ENCODE peak calls at places on chromosome 6, in six cellular contexts. R, T, U, Z, L and V are unnamed samples.

GRCh38 chr6:165782812-165783211 is 119.8 kb upstream of the PDE10A start:
- ATAC-seq in R (no peak), T (no peak), U (no peak), Z (no peak), L (no peak), V (no peak)

GRCh38 chr6:15841937-15842698 is 179.3 kb upstream of the DTNBP1 start:
- ATAC-seq in R (no peak), T (no peak), U (peak), Z (no peak), L (no peak), V (peak)

GRCh38 chr6:151961809-151962208 is 154.3 kb downstream of the ESR1 start:
- ATAC-seq in R (no peak), T (no peak), U (no peak), Z (no peak), L (no peak), V (no peak)

GRCh38 chr6:36691612-36692011 is 6.0 kb upstream of the RAB44 start:
- ATAC-seq in R (no peak), T (no peak), U (no peak), Z (no peak), L (no peak), V (no peak)

GRCh38 chr6:130796313-130796905 is 30.8 kb upstream of the SMLR1 start:
- ATAC-seq in R (peak), T (no peak), U (no peak), Z (peak), L (no peak), V (no peak)

GRCh38 chr6:57216235-57217101 is 5.6 kb downstream of the RAB23 start:
- ATAC-seq in R (peak), T (peak), U (no peak), Z (peak), L (peak), V (peak)

GRCh38 chr6:99933129-99933528 is 60.9 kb downstream of the MCHR2 start:
- ATAC-seq in R (no peak), T (no peak), U (no peak), Z (no peak), L (no peak), V (no peak)

GRCh38 chr6:140766999-140767398 is 1365.7 kb upstream of the GJE1 start:
- ATAC-seq in R (no peak), T (no peak), U (no peak), Z (no peak), L (no peak), V (no peak)

GRCh38 chr6:115986026-115986425 is 74.7 kb downstream of the FRK start:
- ATAC-seq in R (no peak), T (no peak), U (no peak), Z (no peak), L (no peak), V (no peak)

GRCh38 chr6:90040931-90041330 is 146.7 kb downstream of the GJA10 start:
- ATAC-seq in R (no peak), T (no peak), U (no peak), Z (no peak), L (no peak), V (no peak)

GRCh38 chr6:40293824-40294188 is 293.4 kb downstream of the LRFN2 start:
- ATAC-seq in R (peak), T (no peak), U (no peak), Z (no peak), L (peak), V (no peak)

GRCh38 chr6:7154341-7155139 is 46.8 kb downstream of the RREB1 start:
- ATAC-seq in R (no peak), T (no peak), U (no peak), Z (no peak), L (peak), V (no peak)

GRCh38 chr6:111798281-111798725 is 74.9 kb downstream of the FYN start:
- ATAC-seq in R (peak), T (no peak), U (no peak), Z (no peak), L (no peak), V (no peak)

GRCh38 chr6:39203804-39204495 is 25.3 kb downstream of the KCNK5 start:
- ATAC-seq in R (no peak), T (peak), U (peak), Z (peak), L (no peak), V (no peak)

GRCh38 chr6:149190228-149190831 is 127.2 kb upstream of the TAB2 start:
- ATAC-seq in R (peak), T (peak), U (no peak), Z (no peak), L (peak), V (no peak)

GRCh38 chr6:157845493-157846259 is 22.6 kb downstream of the SNX9 start:
- ATAC-seq in R (no peak), T (no peak), U (no peak), Z (no peak), L (no peak), V (no peak)

GRCh38 chr6:160678744-160679401 is 14.8 kb upstream of the LPA start:
- ATAC-seq in R (peak), T (peak), U (peak), Z (no peak), L (no peak), V (no peak)

GRCh38 chr6:10205892-10206291 is 209.0 kb downstream of the TFAP2A start:
- ATAC-seq in R (no peak), T (no peak), U (no peak), Z (no peak), L (peak), V (no peak)

GRCh38 chr6:11514672-11515071 is 22.9 kb upstream of the TMEM170B start:
- ATAC-seq in R (no peak), T (no peak), U (no peak), Z (no peak), L (peak), V (no peak)

GRCh38 chr6:140669321-140669720 is 1294.9 kb upstream of the CITED2 start:
- ATAC-seq in R (no peak), T (no peak), U (no peak), Z (no peak), L (no peak), V (no peak)

GRCh38 chr6:20458051-20458894 is 56.6 kb downstream of the E2F3 start:
- ATAC-seq in R (no peak), T (peak), U (no peak), Z (no peak), L (no peak), V (no peak)

GRCh38 chr6:139882977-139883728 is 508.7 kb upstream of the CITED2 start:
- ATAC-seq in R (no peak), T (no peak), U (no peak), Z (no peak), L (peak), V (peak)

GRCh38 chr6:149862901-149863595 is 1.1 kb downstream of the LRP11 start:
- ATAC-seq in R (peak), T (peak), U (peak), Z (peak), L (peak), V (peak)

GRCh38 chr6:15462717-15463525 is 199.9 kb downstream of the DTNBP1 start:
- ATAC-seq in R (no peak), T (no peak), U (no peak), Z (no peak), L (no peak), V (peak)

GRCh38 chr6:105320766-105321165 is 82.1 kb downstream of the PREP start:
- ATAC-seq in R (no peak), T (no peak), U (no peak), Z (no peak), L (no peak), V (no peak)

GRCh38 chr6:137722749-137723272 is 144.2 kb upstream of the TNFAIP3 start:
- ATAC-seq in R (peak), T (peak), U (no peak), Z (no peak), L (peak), V (no peak)

GRCh38 chr6:128491643-128492206 is 28.7 kb downstream of the PTPRK start:
- ATAC-seq in R (no peak), T (no peak), U (no peak), Z (no peak), L (peak), V (peak)

GRCh38 chr6:22442826-22443225 is 126.5 kb upstream of the HDGFL1 start:
- ATAC-seq in R (no peak), T (no peak), U (no peak), Z (no peak), L (peak), V (peak)

GRCh38 chr6:160818934-160819333 is 116.9 kb downstream of the PLG start:
- ATAC-seq in R (no peak), T (no peak), U (no peak), Z (no peak), L (no peak), V (no peak)

GRCh38 chr6:127939442-127940066 is 38.7 kb upstream of the THEMIS start:
- ATAC-seq in R (no peak), T (no peak), U (no peak), Z (no peak), L (no peak), V (no peak)

GRCh38 chr6:34489229-34489805 is 23.4 kb downstream of the PACSIN1 start:
- ATAC-seq in R (no peak), T (peak), U (no peak), Z (no peak), L (no peak), V (no peak)

GRCh38 chr6:71584712-71585436 is 296.3 kb downstream of the OGFRL1 start:
- ATAC-seq in R (no peak), T (no peak), U (no peak), Z (no peak), L (no peak), V (no peak)

GRCh38 chr6:43260791-43261190 is 17.5 kb downstream of the TTBK1 start:
- ATAC-seq in R (no peak), T (no peak), U (no peak), Z (no peak), L (no peak), V (no peak)

GRCh38 chr6:14386263-14386981 is 268.9 kb downstream of the CD83 start:
- ATAC-seq in R (no peak), T (no peak), U (no peak), Z (no peak), L (peak), V (no peak)

GRCh38 chr6:159746759-159747158 is 15.1 kb upstream of the ACAT2 start:
- ATAC-seq in R (no peak), T (no peak), U (no peak), Z (no peak), L (no peak), V (no peak)

GRCh38 chr6:33314943-33315752 is 1.3 kb upstream of the TAPBP start:
- ATAC-seq in R (no peak), T (peak), U (no peak), Z (peak), L (peak), V (no peak)

GRCh38 chr6:14661188-14661587 is 543.6 kb downstream of the CD83 start:
- ATAC-seq in R (no peak), T (no peak), U (no peak), Z (no peak), L (peak), V (no peak)

GRCh38 chr6:30507849-30508843 is 18.8 kb downstream of the HLA-E start:
- ATAC-seq in R (no peak), T (peak), U (no peak), Z (no peak), L (peak), V (no peak)

GRCh38 chr6:11224252-11224965 is 8.1 kb downstream of the NEDD9 start:
- ATAC-seq in R (no peak), T (no peak), U (no peak), Z (peak), L (peak), V (no peak)

GRCh38 chr6:32190946-32191677 is 1.1 kb upstream of the PBX2 start:
- ATAC-seq in R (no peak), T (no peak), U (no peak), Z (no peak), L (no peak), V (no peak)

GRCh38 chr6:32189742-32190053 is 304 bp downstream of the PBX2 start:
- ATAC-seq in R (no peak), T (no peak), U (no peak), Z (no peak), L (no peak), V (no peak)

GRCh38 chr6:32189082-32189741 is 790 bp downstream of the PBX2 start:
- ATAC-seq in R (peak), T (no peak), U (no peak), Z (peak), L (no peak), V (no peak)

GRCh38 chr6:32191696-32192607 is 491 bp downstream of the GPSM3 start:
- ATAC-seq in R (no peak), T (no peak), U (no peak), Z (no peak), L (no peak), V (no peak)

DNA sequence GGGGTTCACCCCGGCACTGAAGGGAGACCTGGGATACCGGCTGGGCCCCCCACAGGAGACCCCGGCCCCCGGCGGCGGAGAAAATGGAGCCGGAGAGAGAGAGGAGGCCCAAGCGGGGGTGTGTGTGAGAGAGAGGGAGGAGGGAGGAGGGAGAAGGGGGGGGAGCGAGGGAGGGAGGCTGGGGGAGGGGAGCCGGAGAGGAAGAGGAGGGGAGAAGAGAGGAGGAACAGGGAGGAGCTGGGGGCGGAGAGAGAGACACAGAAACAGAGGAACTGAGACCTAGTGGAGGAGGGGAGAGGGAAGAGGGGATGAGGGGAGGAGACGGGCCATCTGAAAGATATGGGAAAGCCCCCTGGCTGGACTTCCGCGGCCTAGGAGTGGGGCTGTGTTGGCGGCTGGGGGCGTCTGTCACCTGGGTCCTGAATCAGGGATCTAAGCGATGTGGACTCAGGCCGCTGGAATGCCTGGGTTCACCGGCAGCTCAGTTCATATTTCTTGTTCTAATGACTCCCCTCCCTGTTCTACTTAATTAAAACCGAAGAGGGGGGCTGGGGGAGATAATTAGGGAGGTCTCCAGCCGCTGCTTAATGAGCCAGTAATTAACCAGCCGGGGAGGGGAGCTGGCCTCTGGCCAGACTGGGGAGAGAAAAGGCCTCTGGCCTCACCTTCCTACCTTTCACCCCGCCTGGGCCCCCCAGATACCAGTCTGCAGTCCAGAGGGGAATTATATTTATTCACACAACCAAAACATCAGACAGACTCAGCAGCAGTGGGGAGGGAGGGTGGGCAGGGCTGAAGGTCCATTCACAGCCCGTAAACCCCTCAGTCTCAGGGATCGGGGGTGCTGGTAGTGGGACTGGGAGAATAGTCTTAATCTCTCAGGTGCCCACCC is at the start of gene PBX2:
- ATAC-seq in R (peak), T (peak), U (peak), Z (peak), L (peak), V (peak)
- TF ChIP-seq EP300 in R (peak), T (peak), U (no peak), Z (no peak), L (peak), V (no peak)

DNA sequence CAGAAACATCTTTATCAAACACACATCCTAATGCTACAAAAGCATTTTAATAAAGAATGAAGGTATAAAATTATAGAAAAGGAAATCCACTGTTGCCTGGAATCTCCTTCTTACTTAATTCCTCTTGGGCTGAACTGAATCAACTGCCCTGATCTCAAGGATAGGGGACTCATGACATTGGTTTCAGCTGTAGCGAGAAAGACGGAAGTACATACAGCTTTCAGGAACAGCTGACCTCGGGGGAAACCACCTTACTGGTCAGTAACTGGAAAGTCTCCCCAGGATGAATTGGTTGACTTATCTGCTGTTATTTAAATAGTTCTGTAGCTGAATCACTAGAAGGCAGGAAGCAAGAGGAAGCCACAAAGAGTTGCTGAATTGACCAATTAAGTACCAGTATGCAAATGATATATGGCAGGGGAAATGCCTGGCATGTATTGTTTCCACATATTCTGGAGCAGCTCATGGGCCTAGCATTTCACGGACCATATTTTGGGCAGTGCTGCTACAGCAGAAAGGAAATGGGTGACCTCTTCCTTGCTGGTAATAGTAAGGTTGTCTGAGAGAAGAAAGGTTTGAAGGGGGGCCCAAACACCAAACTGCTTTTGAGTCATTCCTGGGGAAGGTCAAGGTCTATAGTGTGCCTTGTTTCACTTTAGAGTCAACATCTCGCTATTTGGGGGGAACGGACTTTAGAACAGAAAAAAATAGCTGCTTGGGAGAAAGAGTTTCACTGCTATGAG is 43.7 kb upstream of the MAP7 start:
- ATAC-seq in R (peak), T (peak), U (peak), Z (peak), L (peak), V (peak)
- TF ChIP-seq EP300 in R (no peak), T (no peak), U (no peak), Z (no peak), L (no peak), V (no peak)

GRCh38 chr6:80489911-80490635 is 383.6 kb downstream of the BCKDHB start:
- ATAC-seq in R (no peak), T (no peak), U (no peak), Z (no peak), L (peak), V (no peak)
- TF ChIP-seq EP300 in R (no peak), T (no peak), U (no peak), Z (no peak), L (no peak), V (no peak)

DNA sequence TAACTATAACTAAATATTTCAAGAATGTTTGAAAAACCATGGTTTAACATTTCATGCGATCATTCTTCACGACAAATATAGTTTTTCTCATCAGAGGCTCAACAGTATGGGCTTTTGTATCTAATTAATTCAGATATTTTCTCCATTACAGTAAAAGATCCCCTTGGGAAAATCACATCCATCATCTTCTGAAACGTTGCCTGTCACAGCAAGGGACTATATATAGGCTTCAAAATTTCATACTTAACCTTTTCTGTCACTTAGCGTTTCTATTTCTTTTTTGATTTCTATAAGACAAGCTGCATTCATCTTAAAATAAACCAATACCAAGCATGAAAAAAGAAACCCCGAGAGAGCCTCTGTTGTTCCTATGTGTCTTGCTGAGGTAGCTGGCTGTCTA is 710.0 kb downstream of the PRKN start:
- ATAC-seq in R (no peak), T (no peak), U (no peak), Z (no peak), L (no peak), V (no peak)
- TF ChIP-seq EP300 in R (no peak), T (no peak), U (no peak), Z (no peak), L (no peak), V (no peak)

DNA sequence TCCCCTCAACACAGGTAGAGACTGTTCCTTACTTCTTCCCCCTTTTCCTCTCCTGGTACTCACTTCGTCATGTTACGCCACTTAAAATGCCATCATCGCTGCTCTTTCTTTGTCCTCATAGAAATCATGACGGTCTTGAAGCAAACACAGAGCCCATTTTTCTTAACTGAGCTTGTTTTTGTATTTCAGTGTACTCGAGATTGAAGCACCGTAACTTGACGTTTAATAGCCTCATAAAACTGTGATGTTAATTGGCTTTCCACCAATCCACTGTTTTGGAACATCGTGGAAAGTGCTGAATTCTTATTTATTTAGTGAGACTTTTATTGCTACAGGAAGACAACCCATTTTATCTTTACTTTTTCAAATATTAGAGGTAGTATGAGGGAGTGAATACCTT is 38.7 kb downstream of the DUSP22 start:
- ATAC-seq in R (no peak), T (no peak), U (no peak), Z (no peak), L (no peak), V (no peak)
- TF ChIP-seq EP300 in R (no peak), T (no peak), U (no peak), Z (no peak), L (no peak), V (no peak)